ENCODE peak calls at places on chromosomes 13 and 19, in seven cellular contexts. One of them, this sample, is unnamed.

GRCh38 chr13:31920301-31920818 is 111.2 kb upstream of the FRY start:
- DNase-seq in naive thymus-derived CD8-positive, alpha-beta T cell: no peak
- DNase-seq in osteocyte: no peak
- DNase-seq in activated effector memory CD4-positive, alpha-beta T cell treated with anti-CD3 and anti-CD28 coated beads, Interleukin-2, amount 50 U/mL, for 16 hours: no peak
- DNase-seq in stimulated activated CD4-positive, alpha-beta T cell treated with anti-CD3 and anti-CD28 coated beads, Interleukin-2, amount 100 ng/mL, for 48 hours: no peak
- DNase-seq in myocyte: no peak
- DNase-seq in activated B cell treated with CpG ODN at 0.5 μM for 24 hours: no peak
- DNase-seq in this sample: no peak

GRCh38 chr19:40682431-40682964 is 8.0 kb downstream of the NUMBL start:
- DNase-seq in naive thymus-derived CD8-positive, alpha-beta T cell: no peak
- DNase-seq in osteocyte: no peak
- DNase-seq in activated effector memory CD4-positive, alpha-beta T cell treated with anti-CD3 and anti-CD28 coated beads, Interleukin-2, amount 50 U/mL, for 16 hours: no peak
- DNase-seq in stimulated activated CD4-positive, alpha-beta T cell treated with anti-CD3 and anti-CD28 coated beads, Interleukin-2, amount 100 ng/mL, for 48 hours: no peak
- DNase-seq in myocyte: no peak
- DNase-seq in activated B cell treated with CpG ODN at 0.5 μM for 24 hours: no peak
- DNase-seq in this sample: no peak

GRCh38 chr19:29565171-29565570 is 39.4 kb downstream of the VSTM2B start:
- DNase-seq in naive thymus-derived CD8-positive, alpha-beta T cell: no peak
- DNase-seq in osteocyte: no peak
- DNase-seq in activated effector memory CD4-positive, alpha-beta T cell treated with anti-CD3 and anti-CD28 coated beads, Interleukin-2, amount 50 U/mL, for 16 hours: no peak
- DNase-seq in stimulated activated CD4-positive, alpha-beta T cell treated with anti-CD3 and anti-CD28 coated beads, Interleukin-2, amount 100 ng/mL, for 48 hours: no peak
- DNase-seq in myocyte: no peak
- DNase-seq in activated B cell treated with CpG ODN at 0.5 μM for 24 hours: no peak
- DNase-seq in this sample: no peak

GRCh38 chr19:30447276-30447870 is 75.2 kb downstream of the ZNF536 start:
- DNase-seq in naive thymus-derived CD8-positive, alpha-beta T cell: no peak
- DNase-seq in osteocyte: no peak
- DNase-seq in activated effector memory CD4-positive, alpha-beta T cell treated with anti-CD3 and anti-CD28 coated beads, Interleukin-2, amount 50 U/mL, for 16 hours: no peak
- DNase-seq in stimulated activated CD4-positive, alpha-beta T cell treated with anti-CD3 and anti-CD28 coated beads, Interleukin-2, amount 100 ng/mL, for 48 hours: no peak
- DNase-seq in myocyte: no peak
- DNase-seq in activated B cell treated with CpG ODN at 0.5 μM for 24 hours: no peak
- DNase-seq in this sample: no peak

GRCh38 chr19:18446145-18446810 is 8.3 kb upstream of the ISYNA1 start:
- DNase-seq in naive thymus-derived CD8-positive, alpha-beta T cell: no peak
- DNase-seq in osteocyte: no peak
- DNase-seq in activated effector memory CD4-positive, alpha-beta T cell treated with anti-CD3 and anti-CD28 coated beads, Interleukin-2, amount 50 U/mL, for 16 hours: no peak
- DNase-seq in stimulated activated CD4-positive, alpha-beta T cell treated with anti-CD3 and anti-CD28 coated beads, Interleukin-2, amount 100 ng/mL, for 48 hours: no peak
- DNase-seq in myocyte: no peak
- DNase-seq in activated B cell treated with CpG ODN at 0.5 μM for 24 hours: no peak
- DNase-seq in this sample: no peak

GRCh38 chr13:99620806-99621205 is 119.5 kb downstream of the TM9SF2 start:
- DNase-seq in naive thymus-derived CD8-positive, alpha-beta T cell: no peak
- DNase-seq in osteocyte: no peak
- DNase-seq in activated effector memory CD4-positive, alpha-beta T cell treated with anti-CD3 and anti-CD28 coated beads, Interleukin-2, amount 50 U/mL, for 16 hours: no peak
- DNase-seq in stimulated activated CD4-positive, alpha-beta T cell treated with anti-CD3 and anti-CD28 coated beads, Interleukin-2, amount 100 ng/mL, for 48 hours: no peak
- DNase-seq in myocyte: no peak
- DNase-seq in activated B cell treated with CpG ODN at 0.5 μM for 24 hours: no peak
- DNase-seq in this sample: no peak

GRCh38 chr13:39038569-39038898 is 278 bp downstream of the NHLRC3 start:
- DNase-seq in naive thymus-derived CD8-positive, alpha-beta T cell: no peak
- DNase-seq in osteocyte: no peak
- DNase-seq in activated effector memory CD4-positive, alpha-beta T cell treated with anti-CD3 and anti-CD28 coated beads, Interleukin-2, amount 50 U/mL, for 16 hours: peak; percentile 84
- DNase-seq in stimulated activated CD4-positive, alpha-beta T cell treated with anti-CD3 and anti-CD28 coated beads, Interleukin-2, amount 100 ng/mL, for 48 hours: peak; percentile 58
- DNase-seq in myocyte: no peak
- DNase-seq in activated B cell treated with CpG ODN at 0.5 μM for 24 hours: no peak
- DNase-seq in this sample: no peak

GRCh38 chr19:4068058-4068966 is 1.6 kb upstream of the ZBTB7A start:
- DNase-seq in naive thymus-derived CD8-positive, alpha-beta T cell: no peak
- DNase-seq in osteocyte: peak; percentile 81
- DNase-seq in activated effector memory CD4-positive, alpha-beta T cell treated with anti-CD3 and anti-CD28 coated beads, Interleukin-2, amount 50 U/mL, for 16 hours: no peak
- DNase-seq in stimulated activated CD4-positive, alpha-beta T cell treated with anti-CD3 and anti-CD28 coated beads, Interleukin-2, amount 100 ng/mL, for 48 hours: no peak
- DNase-seq in myocyte: no peak
- DNase-seq in activated B cell treated with CpG ODN at 0.5 μM for 24 hours: no peak
- DNase-seq in this sample: no peak

GRCh38 chr13:114110091-114110829 is 22.2 kb downstream of the RASA3 start:
- DNase-seq in naive thymus-derived CD8-positive, alpha-beta T cell: peak; percentile 86
- DNase-seq in osteocyte: no peak
- DNase-seq in activated effector memory CD4-positive, alpha-beta T cell treated with anti-CD3 and anti-CD28 coated beads, Interleukin-2, amount 50 U/mL, for 16 hours: peak; percentile 90
- DNase-seq in stimulated activated CD4-positive, alpha-beta T cell treated with anti-CD3 and anti-CD28 coated beads, Interleukin-2, amount 100 ng/mL, for 48 hours: peak; percentile 46
- DNase-seq in myocyte: no peak
- DNase-seq in activated B cell treated with CpG ODN at 0.5 μM for 24 hours: peak; percentile 60
- DNase-seq in this sample: peak; percentile 71

GRCh38 chr19:19403373-19403901 is 2.0 kb upstream of the GATAD2A start:
- DNase-seq in naive thymus-derived CD8-positive, alpha-beta T cell: no peak
- DNase-seq in osteocyte: no peak
- DNase-seq in activated effector memory CD4-positive, alpha-beta T cell treated with anti-CD3 and anti-CD28 coated beads, Interleukin-2, amount 50 U/mL, for 16 hours: no peak
- DNase-seq in stimulated activated CD4-positive, alpha-beta T cell treated with anti-CD3 and anti-CD28 coated beads, Interleukin-2, amount 100 ng/mL, for 48 hours: no peak
- DNase-seq in myocyte: peak; percentile 72
- DNase-seq in activated B cell treated with CpG ODN at 0.5 μM for 24 hours: no peak
- DNase-seq in this sample: no peak

GRCh38 chr13:45073809-45074208 is 46.5 kb upstream of the GTF2F2 start:
- DNase-seq in naive thymus-derived CD8-positive, alpha-beta T cell: no peak
- DNase-seq in osteocyte: no peak
- DNase-seq in activated effector memory CD4-positive, alpha-beta T cell treated with anti-CD3 and anti-CD28 coated beads, Interleukin-2, amount 50 U/mL, for 16 hours: no peak
- DNase-seq in stimulated activated CD4-positive, alpha-beta T cell treated with anti-CD3 and anti-CD28 coated beads, Interleukin-2, amount 100 ng/mL, for 48 hours: no peak
- DNase-seq in myocyte: no peak
- DNase-seq in activated B cell treated with CpG ODN at 0.5 μM for 24 hours: no peak
- DNase-seq in this sample: no peak

GRCh38 chr13:91031508-91031907 is 316.0 kb upstream of the MIR17HG start:
- DNase-seq in naive thymus-derived CD8-positive, alpha-beta T cell: no peak
- DNase-seq in osteocyte: no peak
- DNase-seq in activated effector memory CD4-positive, alpha-beta T cell treated with anti-CD3 and anti-CD28 coated beads, Interleukin-2, amount 50 U/mL, for 16 hours: no peak
- DNase-seq in stimulated activated CD4-positive, alpha-beta T cell treated with anti-CD3 and anti-CD28 coated beads, Interleukin-2, amount 100 ng/mL, for 48 hours: no peak
- DNase-seq in myocyte: no peak
- DNase-seq in activated B cell treated with CpG ODN at 0.5 μM for 24 hours: no peak
- DNase-seq in this sample: no peak

GRCh38 chr13:63954683-63955082 is 2539.0 kb upstream of the PCDH20 start:
- DNase-seq in naive thymus-derived CD8-positive, alpha-beta T cell: no peak
- DNase-seq in osteocyte: no peak
- DNase-seq in activated effector memory CD4-positive, alpha-beta T cell treated with anti-CD3 and anti-CD28 coated beads, Interleukin-2, amount 50 U/mL, for 16 hours: no peak
- DNase-seq in stimulated activated CD4-positive, alpha-beta T cell treated with anti-CD3 and anti-CD28 coated beads, Interleukin-2, amount 100 ng/mL, for 48 hours: no peak
- DNase-seq in myocyte: no peak
- DNase-seq in activated B cell treated with CpG ODN at 0.5 μM for 24 hours: no peak
- DNase-seq in this sample: no peak

GRCh38 chr13:25882732-25883357 is 169.0 kb downstream of the SHISA2 start:
- DNase-seq in naive thymus-derived CD8-positive, alpha-beta T cell: peak; percentile 50
- DNase-seq in osteocyte: no peak
- DNase-seq in activated effector memory CD4-positive, alpha-beta T cell treated with anti-CD3 and anti-CD28 coated beads, Interleukin-2, amount 50 U/mL, for 16 hours: no peak
- DNase-seq in stimulated activated CD4-positive, alpha-beta T cell treated with anti-CD3 and anti-CD28 coated beads, Interleukin-2, amount 100 ng/mL, for 48 hours: no peak
- DNase-seq in myocyte: no peak
- DNase-seq in activated B cell treated with CpG ODN at 0.5 μM for 24 hours: no peak
- DNase-seq in this sample: no peak

This sample was measured in GM06990.